ENCODE peak calls at places on chromosomes 12 and 14, in seven cellular contexts. T is GM12865, Q is astrocyte of the cerebellum, L is pancreas, C is heart left ventricle, A is uterus, Y is prostate gland. F is an unnamed sample.

GRCh38 chr12:109539508-109539907 is 33.8 kb downstream of the MMAB start:
- DNase-seq in C (no peak), Q (no peak), L (no peak), A (no peak), Y (no peak), T (no peak), F (no peak)

GRCh38 chr14:59254911-59255545 is 66.6 kb downstream of the DAAM1 start:
- DNase-seq in C (peak), A (peak), Q (no peak), L (peak), Y (no peak), T (peak), F (no peak)

GRCh38 chr14:55097894-55098560 is 31.0 kb upstream of the LGALS3 start:
- DNase-seq in Y (no peak), Q (no peak), A (no peak), L (no peak), C (peak), T (peak), F (no peak)

GRCh38 chr12:101051901-101052550 is 158.0 kb downstream of the SLC5A8 start:
- DNase-seq in Q (peak), C (no peak), L (peak), A (no peak), Y (no peak), T (no peak), F (no peak)

GRCh38 chr12:94660436-94660835 is 10.1 kb upstream of the TMCC3 start:
- DNase-seq in A (no peak), Y (no peak), L (no peak), T (no peak), Q (no peak), C (no peak), F (no peak)

GRCh38 chr14:61765225-61765943 is 3.2 kb downstream of the SNAPC1 start:
- DNase-seq in L (no peak), Y (peak), C (no peak), A (no peak), T (no peak), Q (no peak), F (no peak)

GRCh38 chr12:60101715-60102114 is 505.9 kb downstream of the SLC16A7 start:
- DNase-seq in L (no peak), A (no peak), C (no peak), Y (no peak), T (no peak), Q (no peak), F (no peak)

GRCh38 chr14:25846232-25846631 is 751.6 kb downstream of the NOVA1 start:
- DNase-seq in T (no peak), A (no peak), C (no peak), Y (no peak), L (no peak), Q (no peak), F (no peak)

GRCh38 chr14:61603736-61604135 is 91.6 kb upstream of the HIF1A start:
- DNase-seq in A (no peak), L (no peak), Y (no peak), Q (no peak), C (no peak), T (no peak), F (no peak)

GRCh38 chr12:66885115-66885875 is 206.4 kb upstream of the GRIP1 start:
- DNase-seq in Q (no peak), Y (no peak), T (no peak), L (no peak), C (no peak), A (no peak), F (no peak)

GRCh38 chr12:112904571-112904970 is 2.2 kb upstream of the OAS1 start:
- DNase-seq in A (no peak), L (no peak), Q (no peak), T (no peak), C (no peak), Y (no peak), F (no peak)

GRCh38 chr12:52849511-52849910 is 717 bp upstream of the KRT78 start:
- DNase-seq in L (no peak), T (no peak), A (no peak), Y (no peak), Q (no peak), C (no peak), F (no peak)

GRCh38 chr12:110636516-110636915 is 22.6 kb downstream of the TCTN1 start:
- DNase-seq in C (no peak), Y (no peak), L (no peak), Q (no peak), T (peak), A (no peak), F (no peak)

GRCh38 chr12:111398530-111398929 is 7.2 kb upstream of the SH2B3 start:
- DNase-seq in Y (no peak), Q (no peak), C (no peak), L (no peak), T (no peak), A (no peak), F (no peak)

GRCh38 chr12:46384451-46385301 is 12.1 kb upstream of the SLC38A2 start:
- DNase-seq in T (no peak), L (no peak), C (no peak), A (no peak), Y (no peak), Q (no peak), F (no peak)

GRCh38 chr14:33569844-33570716 is 380.8 kb downstream of the EGLN3 start:
- DNase-seq in A (no peak), T (no peak), Q (no peak), Y (no peak), L (no peak), C (no peak), F (no peak)

GRCh38 chr14:61461808-61462275 is 140.5 kb downstream of the PRKCH start:
- DNase-seq in C (no peak), T (peak), Q (peak), L (no peak), A (no peak), Y (peak), F (no peak)

GRCh38 chr14:104296388-104297312 is 158.3 kb downstream of the KIF26A start:
- DNase-seq in L (peak), C (no peak), Y (no peak), T (no peak), A (no peak), Q (no peak), F (no peak)

GRCh38 chr12:62006076-62006732 is 254.0 kb upstream of the USP15 start:
- DNase-seq in Q (peak), C (no peak), A (no peak), L (no peak), T (peak), Y (no peak), F (no peak)

GRCh38 chr12:95633671-95634465 is 82.6 kb upstream of the USP44 start:
- DNase-seq in A (no peak), Q (peak), T (no peak), Y (peak), C (no peak), L (no peak), F (no peak)

GRCh38 chr12:96354326-96354725 is 45.9 kb downstream of the CDK17 start:
- DNase-seq in Y (no peak), C (no peak), T (no peak), A (no peak), Q (no peak), L (no peak), F (no peak)

GRCh38 chr12:98355322-98355721 is 160.1 kb upstream of the TMPO start:
- DNase-seq in Q (no peak), T (no peak), Y (no peak), C (no peak), A (no peak), L (no peak), F (no peak)

GRCh38 chr14:74879427-74880180 is 2.1 kb upstream of the DLST start:
- DNase-seq in A (no peak), T (no peak), L (no peak), C (no peak), Q (no peak), Y (no peak), F (no peak)

GRCh38 chr14:65434216-65434850 is 21.8 kb downstream of the FUT8 start:
- DNase-seq in Y (no peak), C (no peak), T (no peak), L (no peak), Q (no peak), A (no peak), F (no peak)

GRCh38 chr14:80208426-80208950 is 2.8 kb downstream of the DIO2 start:
- DNase-seq in L (no peak), T (no peak), A (no peak), C (no peak), Y (no peak), Q (no peak), F (no peak)

GRCh38 chr12:68873316-68873715 is 59.7 kb downstream of the CPM start:
- DNase-seq in L (no peak), Y (no peak), A (no peak), T (no peak), C (no peak), Q (no peak), F (no peak)

GRCh38 chr12:3119192-3119744 is 42.1 kb downstream of the TSPAN9 start:
- DNase-seq in Y (no peak), T (no peak), Q (no peak), L (no peak), A (no peak), C (no peak), F (no peak)

GRCh38 chr14:50985124-50985815 is 41.0 kb upstream of the PYGL start:
- DNase-seq in Y (no peak), T (no peak), C (no peak), L (no peak), Q (no peak), A (no peak), F (no peak)

GRCh38 chr12:91178139-91178561 is 4.5 kb downstream of the DCN start:
- DNase-seq in C (no peak), A (peak), L (no peak), Q (no peak), Y (no peak), T (no peak), F (no peak)

GRCh38 chr12:59149995-59150642 is 229.8 kb upstream of the LRIG3 start:
- DNase-seq in T (peak), Q (peak), L (no peak), C (no peak), Y (peak), A (peak), F (no peak)

GRCh38 chr14:33532581-33532980 is 418.3 kb downstream of the EGLN3 start:
- DNase-seq in Y (no peak), C (no peak), L (no peak), Q (no peak), T (no peak), A (no peak), F (no peak)

GRCh38 chr12:62317017-62317416 is 56.8 kb downstream of the USP15 start:
- DNase-seq in A (no peak), Q (no peak), L (no peak), Y (no peak), T (no peak), C (no peak), F (no peak)

GRCh38 chr12:31702047-31702446 is 26.8 kb downstream of the AMN1 start:
- DNase-seq in C (no peak), L (no peak), Y (no peak), T (no peak), A (no peak), Q (no peak), F (no peak)
- TF ChIP-seq CTCF in C (peak), L (no peak), Y (no peak), T (no peak), A (no peak), Q (no peak), F (no peak)

DNA sequence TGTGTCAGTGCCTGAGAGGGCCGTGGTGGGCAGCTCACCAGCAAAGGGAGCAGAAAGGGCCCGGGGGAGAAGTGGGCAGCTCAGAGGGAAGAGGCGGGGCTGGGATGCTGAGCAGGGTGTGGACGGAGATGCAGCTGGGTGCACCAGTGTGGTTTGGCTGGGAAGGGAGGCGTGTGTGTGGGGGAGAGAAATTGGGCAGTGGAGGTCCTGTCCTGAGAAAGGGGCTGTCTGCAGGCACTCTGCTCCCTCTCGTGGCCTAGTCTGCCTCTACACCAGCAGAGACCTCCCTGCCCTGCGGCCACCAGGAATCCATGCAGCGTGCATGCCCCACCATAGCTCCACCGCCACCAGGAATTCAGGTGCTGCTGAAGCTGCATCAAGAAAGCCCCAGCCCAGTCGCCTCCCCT is 6.4 kb downstream of the TMEM121 start:
- DNase-seq in A (no peak), Q (no peak), Y (no peak), T (peak), L (no peak), C (no peak), F (peak)
- TF ChIP-seq CTCF in A (no peak), Q (peak), Y (no peak), T (peak), L (no peak), C (peak), F (no peak)

DNA sequence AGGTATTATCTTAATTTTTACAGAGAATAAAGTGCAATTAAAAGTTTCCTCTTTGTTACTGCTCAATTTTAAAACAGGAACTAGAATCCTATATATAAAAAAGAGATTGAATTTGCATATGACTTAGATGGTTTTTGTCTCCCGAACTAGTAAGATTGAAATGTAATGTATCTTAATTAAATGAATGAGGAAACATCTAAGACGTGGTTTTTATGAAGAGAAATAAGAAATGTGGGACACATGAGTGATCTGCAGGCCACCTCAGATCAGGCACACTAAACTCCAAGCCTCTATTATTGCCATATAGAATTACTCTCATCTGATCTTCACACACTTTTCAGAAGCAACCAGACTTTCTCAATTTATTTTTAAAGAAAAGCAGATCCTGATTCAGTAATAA is 158.6 kb downstream of the CPNE8 start:
- DNase-seq in Q (no peak), Y (no peak), C (no peak), L (no peak), A (no peak), T (no peak), F (no peak)
- TF ChIP-seq CTCF in Q (no peak), Y (no peak), C (no peak), L (no peak), A (no peak), T (no peak), F (no peak)

DNA sequence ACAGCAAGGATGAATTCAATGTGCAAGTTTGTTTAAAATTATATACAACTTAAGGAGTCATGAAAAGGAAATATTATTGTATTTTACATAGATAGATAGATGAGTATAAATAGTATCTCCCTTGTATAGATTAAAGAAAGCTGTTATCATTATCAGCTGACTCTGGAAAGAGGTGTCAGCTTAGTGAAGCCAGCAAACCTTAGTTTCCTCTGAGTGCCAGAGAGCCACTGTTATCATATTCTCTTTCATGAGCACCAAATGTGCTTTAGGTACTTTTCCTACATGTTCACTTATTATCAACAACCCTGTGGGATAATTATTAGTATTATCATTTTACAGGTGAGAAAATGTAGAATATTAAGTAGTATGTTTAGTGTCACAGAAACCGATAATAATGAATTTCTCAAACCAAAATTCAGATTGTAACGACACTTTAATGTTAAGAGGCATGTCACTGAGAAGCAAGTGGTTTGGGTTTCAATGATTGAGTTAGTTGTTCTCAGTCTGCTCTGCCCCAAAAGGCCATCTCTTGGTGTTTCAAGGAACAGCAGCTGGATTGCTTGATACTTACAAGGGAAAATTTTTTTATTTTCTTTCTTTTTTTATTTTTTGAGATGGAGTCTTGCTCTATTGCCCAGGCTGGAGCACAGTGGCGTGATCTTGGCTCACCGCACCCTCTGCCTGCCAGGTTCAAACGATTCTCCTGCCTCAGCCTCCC is 53.7 kb downstream of the PLEKHA5 start:
- DNase-seq in A (no peak), T (peak), Q (no peak), C (no peak), L (no peak), Y (no peak), F (no peak)
- TF ChIP-seq CTCF in A (no peak), T (no peak), Q (peak), C (peak), L (no peak), Y (no peak), F (no peak)

DNA sequence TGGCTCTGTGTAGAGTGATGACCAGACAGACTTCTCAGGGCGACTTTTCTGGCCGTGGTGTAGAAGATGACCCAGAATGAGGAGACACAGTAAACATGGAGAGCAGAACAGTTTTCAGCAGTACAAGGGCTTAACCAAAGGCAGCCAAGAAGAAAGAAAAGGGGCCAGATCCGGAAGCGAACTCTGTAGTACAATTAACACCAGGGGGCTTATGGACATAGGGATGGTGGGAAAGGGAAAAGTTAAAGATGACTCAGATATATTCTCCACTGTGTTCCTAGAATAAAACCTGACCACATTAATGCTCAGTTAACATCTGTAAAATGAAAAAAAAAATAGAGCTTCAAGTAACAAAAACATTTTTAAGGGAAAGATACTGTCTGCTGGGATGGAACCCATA is 60.2 kb downstream of the LGR5 start:
- DNase-seq in C (no peak), Q (no peak), L (no peak), T (no peak), Y (no peak), A (no peak), F (no peak)
- TF ChIP-seq CTCF in C (no peak), Q (no peak), L (no peak), T (no peak), Y (no peak), A (no peak), F (no peak)